ENCODE peak calls at places on chromosome 4, in five cellular contexts. One of them, this sample, is unnamed.

GRCh38 chr4:151644625-151645024 is 116.2 kb downstream of the GATB start:
- DNase-seq in foreskin fibroblast: no peak
- DNase-seq in psoas muscle: no peak
- DNase-seq in astrocyte of the spinal cord: no peak
- DNase-seq in adipocyte: no peak
- DNase-seq in this sample: no peak

GRCh38 chr4:55947254-55947882 is 1.4 kb upstream of the CEP135 start:
- DNase-seq in astrocyte of the spinal cord: no peak
- DNase-seq in adipocyte: peak
- DNase-seq in foreskin fibroblast: peak
- DNase-seq in psoas muscle: no peak
- DNase-seq in this sample: peak

GRCh38 chr4:127829014-127829413 is 46.9 kb downstream of the HSPA4L start:
- DNase-seq in adipocyte: no peak
- DNase-seq in foreskin fibroblast: no peak
- DNase-seq in psoas muscle: no peak
- DNase-seq in astrocyte of the spinal cord: no peak
- DNase-seq in this sample: no peak

GRCh38 chr4:102836596-102836995 is 9.2 kb upstream of the UBE2D3 start:
- DNase-seq in adipocyte: no peak
- DNase-seq in astrocyte of the spinal cord: no peak
- DNase-seq in psoas muscle: no peak
- DNase-seq in foreskin fibroblast: no peak
- DNase-seq in this sample: no peak

GRCh38 chr4:159162576-159162975 is 59.7 kb downstream of the RAPGEF2 start:
- DNase-seq in astrocyte of the spinal cord: no peak
- DNase-seq in foreskin fibroblast: no peak
- DNase-seq in adipocyte: no peak
- DNase-seq in psoas muscle: no peak
- DNase-seq in this sample: no peak

GRCh38 chr4:77174426-77174825 is 17.4 kb downstream of the CCNG2 start:
- DNase-seq in foreskin fibroblast: no peak
- DNase-seq in astrocyte of the spinal cord: peak
- DNase-seq in psoas muscle: no peak
- DNase-seq in adipocyte: no peak
- DNase-seq in this sample: no peak

GRCh38 chr4:126267689-126268088 is 952.9 kb downstream of the FAT4 start:
- DNase-seq in astrocyte of the spinal cord: no peak
- DNase-seq in foreskin fibroblast: peak
- DNase-seq in adipocyte: peak
- DNase-seq in psoas muscle: no peak
- DNase-seq in this sample: peak

GRCh38 chr4:168711197-168712120 is 214.6 kb downstream of the PALLD start:
- DNase-seq in psoas muscle: no peak
- DNase-seq in foreskin fibroblast: peak
- DNase-seq in astrocyte of the spinal cord: peak
- DNase-seq in adipocyte: peak
- DNase-seq in this sample: peak

GRCh38 chr4:185238261-185238681 is 28.9 kb downstream of the SNX25 start:
- DNase-seq in psoas muscle: no peak
- DNase-seq in foreskin fibroblast: peak
- DNase-seq in astrocyte of the spinal cord: no peak
- DNase-seq in adipocyte: peak
- DNase-seq in this sample: peak

DNA sequence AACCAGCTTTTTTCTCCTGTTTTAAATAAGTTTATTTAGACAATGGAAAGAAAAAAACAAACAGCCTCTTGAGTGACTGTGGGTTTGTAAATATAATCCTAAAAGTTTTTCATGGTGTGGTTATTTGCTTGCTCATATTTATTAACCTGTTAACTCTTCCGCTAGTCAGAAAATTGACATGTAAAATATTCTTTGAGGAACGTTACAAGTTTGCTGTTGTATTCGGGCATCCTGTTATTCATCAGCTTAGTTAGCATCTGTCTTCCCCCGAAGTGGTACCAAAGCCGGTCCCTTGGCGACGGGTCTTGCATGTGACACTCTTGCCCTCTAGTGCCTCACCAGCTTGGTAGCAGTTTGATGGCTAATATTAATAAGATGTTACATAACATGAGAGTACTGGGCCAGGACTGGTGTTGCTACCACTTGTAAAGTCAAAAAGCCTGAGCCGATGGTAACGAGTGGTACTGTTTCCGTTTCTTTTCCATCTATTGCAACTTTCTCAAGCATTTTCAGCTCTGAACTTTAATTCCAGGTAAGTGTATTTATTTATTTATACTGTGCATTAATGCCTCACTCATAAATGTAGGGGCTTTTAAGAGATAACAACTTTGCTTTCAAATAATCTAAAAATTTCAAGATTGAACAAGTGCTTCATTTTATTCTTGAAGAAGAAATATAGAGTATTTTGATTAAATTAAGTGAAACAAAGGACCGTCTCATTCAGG is at the start of gene NDST3:
- DNase-seq in foreskin fibroblast: peak
- DNase-seq in adipocyte: peak
- DNase-seq in astrocyte of the spinal cord: peak
- DNase-seq in psoas muscle: peak
- DNase-seq in this sample: peak
- H3K4me3 ChIP-seq in foreskin fibroblast: peak
- H3K4me3 ChIP-seq in adipocyte: peak
- H3K4me3 ChIP-seq in astrocyte of the spinal cord: peak
- H3K4me3 ChIP-seq in psoas muscle: peak
- H3K4me3 ChIP-seq in this sample: peak

GRCh38 chr4:25807101-25807728 is 55.6 kb downstream of the SEL1L3 start:
- DNase-seq in adipocyte: no peak
- DNase-seq in psoas muscle: no peak
- DNase-seq in foreskin fibroblast: no peak
- DNase-seq in astrocyte of the spinal cord: no peak
- DNase-seq in this sample: no peak
- H3K4me3 ChIP-seq in adipocyte: no peak
- H3K4me3 ChIP-seq in psoas muscle: no peak
- H3K4me3 ChIP-seq in foreskin fibroblast: no peak
- H3K4me3 ChIP-seq in astrocyte of the spinal cord: no peak
- H3K4me3 ChIP-seq in this sample: no peak

GRCh38 chr4:47213539-47213938 is 182.2 kb downstream of the GABRB1 start:
- DNase-seq in adipocyte: no peak
- DNase-seq in astrocyte of the spinal cord: no peak
- DNase-seq in psoas muscle: no peak
- DNase-seq in foreskin fibroblast: no peak
- DNase-seq in this sample: peak
- H3K4me3 ChIP-seq in adipocyte: no peak
- H3K4me3 ChIP-seq in astrocyte of the spinal cord: no peak
- H3K4me3 ChIP-seq in psoas muscle: no peak
- H3K4me3 ChIP-seq in foreskin fibroblast: no peak
- H3K4me3 ChIP-seq in this sample: no peak

DNA sequence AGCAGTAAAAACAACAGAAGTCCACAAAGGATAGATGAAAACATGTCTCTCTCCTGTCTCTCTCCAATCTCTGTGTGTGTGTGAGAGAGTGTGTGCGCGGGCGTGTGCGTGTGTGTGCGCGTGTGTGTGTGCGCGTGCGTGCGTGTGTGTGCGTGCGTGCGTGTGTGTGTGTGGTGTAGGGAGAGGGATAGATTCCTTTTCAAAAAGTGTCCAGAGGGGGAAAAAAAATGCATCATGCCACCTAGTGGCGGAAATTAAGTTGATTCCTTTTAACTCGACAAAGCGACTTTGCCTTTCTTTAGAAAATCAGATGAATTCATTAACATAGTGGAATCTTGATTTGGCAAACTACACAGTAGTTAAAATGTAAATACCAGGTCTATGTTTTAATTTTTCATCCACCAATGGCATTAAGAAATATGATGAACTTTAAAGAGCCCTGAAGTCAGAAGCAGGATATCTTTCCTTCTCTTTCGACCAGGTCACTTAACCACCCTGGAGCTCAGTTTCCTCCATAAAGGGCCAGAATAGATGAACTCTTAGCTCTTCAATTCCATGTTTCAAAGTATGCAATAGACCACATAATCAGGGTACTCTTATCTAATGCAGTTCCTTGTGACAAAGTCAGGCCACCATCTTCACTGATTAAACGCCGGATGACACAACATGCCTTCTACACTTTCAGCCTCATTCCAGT is 162.9 kb downstream of the FBXO8 start:
- DNase-seq in foreskin fibroblast: peak
- DNase-seq in astrocyte of the spinal cord: peak
- DNase-seq in adipocyte: peak
- DNase-seq in psoas muscle: peak
- DNase-seq in this sample: peak
- H3K4me3 ChIP-seq in foreskin fibroblast: peak
- H3K4me3 ChIP-seq in astrocyte of the spinal cord: peak
- H3K4me3 ChIP-seq in adipocyte: peak
- H3K4me3 ChIP-seq in psoas muscle: peak
- H3K4me3 ChIP-seq in this sample: peak

GRCh38 chr4:142840516-142841123 is 5.5 kb downstream of the INPP4B start:
- DNase-seq in adipocyte: peak
- DNase-seq in astrocyte of the spinal cord: peak
- DNase-seq in foreskin fibroblast: peak
- DNase-seq in psoas muscle: no peak
- DNase-seq in this sample: peak

GRCh38 chr4:142845293-142846070 is 619 bp downstream of the INPP4B start:
- DNase-seq in psoas muscle: peak
- DNase-seq in astrocyte of the spinal cord: peak
- DNase-seq in foreskin fibroblast: no peak
- DNase-seq in adipocyte: peak
- DNase-seq in this sample: no peak

GRCh38 chr4:142846729-142847606 is 867 bp upstream of the INPP4B start:
- DNase-seq in astrocyte of the spinal cord: peak
- DNase-seq in psoas muscle: peak
- DNase-seq in foreskin fibroblast: no peak
- DNase-seq in adipocyte: no peak
- DNase-seq in this sample: peak

GRCh38 chr4:142846105-142846728 is at the start of gene INPP4B:
- DNase-seq in astrocyte of the spinal cord: peak
- DNase-seq in adipocyte: peak
- DNase-seq in psoas muscle: peak
- DNase-seq in foreskin fibroblast: peak
- DNase-seq in this sample: peak

GRCh38 chr4:142844782-142845181 is 1.3 kb downstream of the INPP4B start:
- DNase-seq in psoas muscle: no peak
- DNase-seq in astrocyte of the spinal cord: no peak
- DNase-seq in foreskin fibroblast: no peak
- DNase-seq in adipocyte: no peak
- DNase-seq in this sample: no peak
- H3K4me3 ChIP-seq in psoas muscle: peak
- H3K4me3 ChIP-seq in astrocyte of the spinal cord: no peak
- H3K4me3 ChIP-seq in foreskin fibroblast: peak
- H3K4me3 ChIP-seq in adipocyte: peak
- H3K4me3 ChIP-seq in this sample: no peak